ENCODE peak calls at places on chromosomes 4 and X, in six cellular contexts. One of them, this sample, is unnamed.

GRCh38 chr4:111398906-111399330 is 746.3 kb upstream of the FAM241A start:
- DNase-seq in Right ventricle myocardium superior: no peak
- DNase-seq in NCI-H1417: no peak
- DNase-seq in activated CD4-positive, CD25-positive, alpha-beta regulatory T cell: no peak
- DNase-seq in activated CD4-positive, alpha-beta T cell treated with anti-CD3 and anti-CD28 coated beads, Interleukin-2, amount 50 U/mL, for 1 hour: no peak
- DNase-seq in HS-5: no peak
- DNase-seq in this sample: no peak

GRCh38 chr4:25795566-25796454 is 67.0 kb downstream of the SEL1L3 start:
- DNase-seq in Right ventricle myocardium superior: no peak
- DNase-seq in NCI-H1417: no peak
- DNase-seq in activated CD4-positive, CD25-positive, alpha-beta regulatory T cell: no peak
- DNase-seq in activated CD4-positive, alpha-beta T cell treated with anti-CD3 and anti-CD28 coated beads, Interleukin-2, amount 50 U/mL, for 1 hour: no peak
- DNase-seq in HS-5: no peak
- DNase-seq in this sample: no peak

GRCh38 chrX:19343085-19343461 is 654 bp upstream of the PDHA1 start:
- DNase-seq in Right ventricle myocardium superior: no peak
- DNase-seq in NCI-H1417: no peak
- DNase-seq in activated CD4-positive, CD25-positive, alpha-beta regulatory T cell: no peak
- DNase-seq in activated CD4-positive, alpha-beta T cell treated with anti-CD3 and anti-CD28 coated beads, Interleukin-2, amount 50 U/mL, for 1 hour: no peak
- DNase-seq in HS-5: no peak
- DNase-seq in this sample: no peak

GRCh38 chr4:158314756-158315487 is 104.6 kb downstream of the TMEM144 start:
- DNase-seq in Right ventricle myocardium superior: no peak
- DNase-seq in NCI-H1417: no peak
- DNase-seq in activated CD4-positive, CD25-positive, alpha-beta regulatory T cell: no peak
- DNase-seq in activated CD4-positive, alpha-beta T cell treated with anti-CD3 and anti-CD28 coated beads, Interleukin-2, amount 50 U/mL, for 1 hour: no peak
- DNase-seq in HS-5: peak; percentile 85
- DNase-seq in this sample: no peak

GRCh38 chrX:48893556-48894348 is 3.8 kb downstream of the TIMM17B start:
- DNase-seq in Right ventricle myocardium superior: no peak
- DNase-seq in NCI-H1417: no peak
- DNase-seq in activated CD4-positive, CD25-positive, alpha-beta regulatory T cell: no peak
- DNase-seq in activated CD4-positive, alpha-beta T cell treated with anti-CD3 and anti-CD28 coated beads, Interleukin-2, amount 50 U/mL, for 1 hour: no peak
- DNase-seq in HS-5: no peak
- DNase-seq in this sample: no peak

GRCh38 chrX:49756692-49757091 is 60.9 kb upstream of the PAGE1 start:
- DNase-seq in Right ventricle myocardium superior: no peak
- DNase-seq in NCI-H1417: no peak
- DNase-seq in activated CD4-positive, CD25-positive, alpha-beta regulatory T cell: no peak
- DNase-seq in activated CD4-positive, alpha-beta T cell treated with anti-CD3 and anti-CD28 coated beads, Interleukin-2, amount 50 U/mL, for 1 hour: no peak
- DNase-seq in HS-5: no peak
- DNase-seq in this sample: no peak

GRCh38 chr4:81472249-81473085 is 760 bp upstream of the RASGEF1B start:
- DNase-seq in Right ventricle myocardium superior: peak; percentile 47
- DNase-seq in NCI-H1417: peak; percentile 93
- DNase-seq in activated CD4-positive, CD25-positive, alpha-beta regulatory T cell: peak; percentile 22
- DNase-seq in activated CD4-positive, alpha-beta T cell treated with anti-CD3 and anti-CD28 coated beads, Interleukin-2, amount 50 U/mL, for 1 hour: peak; percentile 53
- DNase-seq in HS-5: no peak
- DNase-seq in this sample: peak; percentile 30

GRCh38 chr4:40124690-40125089 is 68.0 kb downstream of the N4BP2 start:
- DNase-seq in Right ventricle myocardium superior: no peak
- DNase-seq in NCI-H1417: no peak
- DNase-seq in activated CD4-positive, CD25-positive, alpha-beta regulatory T cell: no peak
- DNase-seq in activated CD4-positive, alpha-beta T cell treated with anti-CD3 and anti-CD28 coated beads, Interleukin-2, amount 50 U/mL, for 1 hour: no peak
- DNase-seq in HS-5: no peak
- DNase-seq in this sample: no peak

GRCh38 chrX:154409222-154409871 is at the start of gene DNASE1L1:
- DNase-seq in Right ventricle myocardium superior: peak; percentile 88
- DNase-seq in NCI-H1417: no peak
- DNase-seq in activated CD4-positive, CD25-positive, alpha-beta regulatory T cell: no peak
- DNase-seq in activated CD4-positive, alpha-beta T cell treated with anti-CD3 and anti-CD28 coated beads, Interleukin-2, amount 50 U/mL, for 1 hour: no peak
- DNase-seq in HS-5: no peak
- DNase-seq in this sample: peak; percentile 78

GRCh38 chrX:1249101-1249887 is 19.3 kb upstream of the CSF2RA start:
- DNase-seq in Right ventricle myocardium superior: peak; percentile 82
- DNase-seq in NCI-H1417: no peak
- DNase-seq in activated CD4-positive, CD25-positive, alpha-beta regulatory T cell: no peak
- DNase-seq in activated CD4-positive, alpha-beta T cell treated with anti-CD3 and anti-CD28 coated beads, Interleukin-2, amount 50 U/mL, for 1 hour: peak; percentile 43
- DNase-seq in HS-5: no peak
- DNase-seq in this sample: peak; percentile 62

GRCh38 chr4:6339818-6340445 is 70.3 kb downstream of the WFS1 start:
- DNase-seq in Right ventricle myocardium superior: peak; percentile 32
- DNase-seq in NCI-H1417: no peak
- DNase-seq in activated CD4-positive, CD25-positive, alpha-beta regulatory T cell: no peak
- DNase-seq in activated CD4-positive, alpha-beta T cell treated with anti-CD3 and anti-CD28 coated beads, Interleukin-2, amount 50 U/mL, for 1 hour: no peak
- DNase-seq in HS-5: no peak
- DNase-seq in this sample: no peak

GRCh38 chr4:83996254-83996653 is 460.3 kb downstream of the GPAT3 start:
- DNase-seq in Right ventricle myocardium superior: no peak
- DNase-seq in NCI-H1417: no peak
- DNase-seq in activated CD4-positive, CD25-positive, alpha-beta regulatory T cell: no peak
- DNase-seq in activated CD4-positive, alpha-beta T cell treated with anti-CD3 and anti-CD28 coated beads, Interleukin-2, amount 50 U/mL, for 1 hour: no peak
- DNase-seq in HS-5: no peak
- DNase-seq in this sample: no peak

GRCh38 chr4:166366012-166366411 is 493.0 kb downstream of the TLL1 start:
- DNase-seq in Right ventricle myocardium superior: no peak
- DNase-seq in NCI-H1417: no peak
- DNase-seq in activated CD4-positive, CD25-positive, alpha-beta regulatory T cell: no peak
- DNase-seq in activated CD4-positive, alpha-beta T cell treated with anti-CD3 and anti-CD28 coated beads, Interleukin-2, amount 50 U/mL, for 1 hour: no peak
- DNase-seq in HS-5: no peak
- DNase-seq in this sample: no peak

GRCh38 chr4:156790866-156791265 is 180.7 kb downstream of the PDGFC start:
- DNase-seq in Right ventricle myocardium superior: no peak
- DNase-seq in NCI-H1417: no peak
- DNase-seq in activated CD4-positive, CD25-positive, alpha-beta regulatory T cell: no peak
- DNase-seq in activated CD4-positive, alpha-beta T cell treated with anti-CD3 and anti-CD28 coated beads, Interleukin-2, amount 50 U/mL, for 1 hour: no peak
- DNase-seq in HS-5: peak; percentile 61
- DNase-seq in this sample: peak; percentile 4

GRCh38 chr4:27189683-27190082 is 329.0 kb downstream of the STIM2 start:
- DNase-seq in Right ventricle myocardium superior: no peak
- DNase-seq in NCI-H1417: no peak
- DNase-seq in activated CD4-positive, CD25-positive, alpha-beta regulatory T cell: no peak
- DNase-seq in activated CD4-positive, alpha-beta T cell treated with anti-CD3 and anti-CD28 coated beads, Interleukin-2, amount 50 U/mL, for 1 hour: no peak
- DNase-seq in HS-5: no peak
- DNase-seq in this sample: no peak

GRCh38 chrX:69152398-69152797 is 12.9 kb downstream of the PJA1 start:
- DNase-seq in Right ventricle myocardium superior: peak; percentile 68
- DNase-seq in NCI-H1417: peak; percentile 7
- DNase-seq in activated CD4-positive, CD25-positive, alpha-beta regulatory T cell: no peak
- DNase-seq in activated CD4-positive, alpha-beta T cell treated with anti-CD3 and anti-CD28 coated beads, Interleukin-2, amount 50 U/mL, for 1 hour: no peak
- DNase-seq in HS-5: no peak
- DNase-seq in this sample: peak; percentile 51

GRCh38 chr4:47061435-47061834 is 30.1 kb downstream of the GABRB1 start:
- DNase-seq in Right ventricle myocardium superior: no peak
- DNase-seq in NCI-H1417: no peak
- DNase-seq in activated CD4-positive, CD25-positive, alpha-beta regulatory T cell: no peak
- DNase-seq in activated CD4-positive, alpha-beta T cell treated with anti-CD3 and anti-CD28 coated beads, Interleukin-2, amount 50 U/mL, for 1 hour: no peak
- DNase-seq in HS-5: no peak
- DNase-seq in this sample: no peak

GRCh38 chr4:8315343-8316250 is 46.0 kb downstream of the HTRA3 start:
- DNase-seq in Right ventricle myocardium superior: peak; percentile 56
- DNase-seq in NCI-H1417: peak; percentile 79
- DNase-seq in activated CD4-positive, CD25-positive, alpha-beta regulatory T cell: no peak
- DNase-seq in activated CD4-positive, alpha-beta T cell treated with anti-CD3 and anti-CD28 coated beads, Interleukin-2, amount 50 U/mL, for 1 hour: no peak
- DNase-seq in HS-5: peak; percentile 66
- DNase-seq in this sample: peak; percentile 80

GRCh38 chrX:20397587-20397986 is 130.9 kb upstream of the RPS6KA3 start:
- DNase-seq in Right ventricle myocardium superior: no peak
- DNase-seq in NCI-H1417: no peak
- DNase-seq in activated CD4-positive, CD25-positive, alpha-beta regulatory T cell: no peak
- DNase-seq in activated CD4-positive, alpha-beta T cell treated with anti-CD3 and anti-CD28 coated beads, Interleukin-2, amount 50 U/mL, for 1 hour: no peak
- DNase-seq in HS-5: no peak
- DNase-seq in this sample: no peak

GRCh38 chrX:133745361-133745760 is 240.0 kb downstream of the GPC3 start:
- DNase-seq in Right ventricle myocardium superior: no peak
- DNase-seq in NCI-H1417: no peak
- DNase-seq in activated CD4-positive, CD25-positive, alpha-beta regulatory T cell: no peak
- DNase-seq in activated CD4-positive, alpha-beta T cell treated with anti-CD3 and anti-CD28 coated beads, Interleukin-2, amount 50 U/mL, for 1 hour: no peak
- DNase-seq in HS-5: no peak
- DNase-seq in this sample: no peak

GRCh38 chrX:120769576-120770341 is 105.9 kb downstream of the CT47B1 start:
- DNase-seq in Right ventricle myocardium superior: no peak
- DNase-seq in NCI-H1417: peak; percentile 32
- DNase-seq in activated CD4-positive, CD25-positive, alpha-beta regulatory T cell: no peak
- DNase-seq in activated CD4-positive, alpha-beta T cell treated with anti-CD3 and anti-CD28 coated beads, Interleukin-2, amount 50 U/mL, for 1 hour: no peak
- DNase-seq in HS-5: peak; percentile 51
- DNase-seq in this sample: no peak

GRCh38 chr4:20337261-20337664 is 85.6 kb downstream of the SLIT2 start:
- DNase-seq in Right ventricle myocardium superior: no peak
- DNase-seq in NCI-H1417: peak; percentile 12
- DNase-seq in activated CD4-positive, CD25-positive, alpha-beta regulatory T cell: no peak
- DNase-seq in activated CD4-positive, alpha-beta T cell treated with anti-CD3 and anti-CD28 coated beads, Interleukin-2, amount 50 U/mL, for 1 hour: no peak
- DNase-seq in HS-5: peak; percentile 28
- DNase-seq in this sample: no peak

GRCh38 chrX:50874878-50875277 is 35.7 kb upstream of the BMP15 start:
- DNase-seq in Right ventricle myocardium superior: no peak
- DNase-seq in NCI-H1417: no peak
- DNase-seq in activated CD4-positive, CD25-positive, alpha-beta regulatory T cell: no peak
- DNase-seq in activated CD4-positive, alpha-beta T cell treated with anti-CD3 and anti-CD28 coated beads, Interleukin-2, amount 50 U/mL, for 1 hour: no peak
- DNase-seq in HS-5: no peak
- DNase-seq in this sample: no peak

GRCh38 chr4:185387957-185388356 is 7.8 kb downstream of the LRP2BP start:
- DNase-seq in Right ventricle myocardium superior: no peak
- DNase-seq in NCI-H1417: no peak
- DNase-seq in activated CD4-positive, CD25-positive, alpha-beta regulatory T cell: no peak
- DNase-seq in activated CD4-positive, alpha-beta T cell treated with anti-CD3 and anti-CD28 coated beads, Interleukin-2, amount 50 U/mL, for 1 hour: no peak
- DNase-seq in HS-5: no peak
- DNase-seq in this sample: no peak

GRCh38 chr4:8746523-8747466 is 124.8 kb downstream of the HMX1 start:
- DNase-seq in Right ventricle myocardium superior: no peak
- DNase-seq in NCI-H1417: no peak
- DNase-seq in activated CD4-positive, CD25-positive, alpha-beta regulatory T cell: no peak
- DNase-seq in activated CD4-positive, alpha-beta T cell treated with anti-CD3 and anti-CD28 coated beads, Interleukin-2, amount 50 U/mL, for 1 hour: no peak
- DNase-seq in HS-5: no peak
- DNase-seq in this sample: no peak

GRCh38 chr4:115918149-115918548 is 804.7 kb upstream of the NDST4 start:
- DNase-seq in Right ventricle myocardium superior: no peak
- DNase-seq in NCI-H1417: no peak
- DNase-seq in activated CD4-positive, CD25-positive, alpha-beta regulatory T cell: no peak
- DNase-seq in activated CD4-positive, alpha-beta T cell treated with anti-CD3 and anti-CD28 coated beads, Interleukin-2, amount 50 U/mL, for 1 hour: no peak
- DNase-seq in HS-5: no peak
- DNase-seq in this sample: no peak

GRCh38 chr4:3227878-3228675 is 20.9 kb upstream of the MSANTD1 start:
- DNase-seq in Right ventricle myocardium superior: peak; percentile 53
- DNase-seq in NCI-H1417: no peak
- DNase-seq in activated CD4-positive, CD25-positive, alpha-beta regulatory T cell: no peak
- DNase-seq in activated CD4-positive, alpha-beta T cell treated with anti-CD3 and anti-CD28 coated beads, Interleukin-2, amount 50 U/mL, for 1 hour: no peak
- DNase-seq in HS-5: no peak
- DNase-seq in this sample: no peak

GRCh38 chr4:169293343-169294176 is 22.8 kb upstream of the SH3RF1 start:
- DNase-seq in Right ventricle myocardium superior: no peak
- DNase-seq in NCI-H1417: no peak
- DNase-seq in activated CD4-positive, CD25-positive, alpha-beta regulatory T cell: no peak
- DNase-seq in activated CD4-positive, alpha-beta T cell treated with anti-CD3 and anti-CD28 coated beads, Interleukin-2, amount 50 U/mL, for 1 hour: no peak
- DNase-seq in HS-5: no peak
- DNase-seq in this sample: no peak

This sample was measured in body of pancreas.